ENCODE peak calls at places on chromosomes 1 and 21, in eight cellular contexts. B is AG20443, P is NCI-H2081, R is GM20000, S is SW480, Y is neural progenitor cell, Z is tibial artery, F is NCI-H2171. M is an unnamed sample.

GRCh38 chr21:35273331-35273730 is 224.2 kb upstream of the RUNX1 start:
- DNase-seq in Z (no peak), F (no peak), B (no peak), R (no peak), S (no peak), Y (peak), P (no peak), M (no peak)

GRCh38 chr1:220123889-220124288 is 30.0 kb downstream of the IARS2 start:
- DNase-seq in F (no peak), B (no peak), Z (no peak), R (no peak), Y (peak), S (no peak), P (no peak), M (peak)

GRCh38 chr1:31393463-31393862 is 19.6 kb upstream of the SERINC2 start:
- DNase-seq in Z (no peak), R (no peak), B (no peak), F (no peak), P (no peak), S (no peak), Y (no peak), M (no peak)

GRCh38 chr1:23555225-23555801 is 4.0 kb downstream of the ID3 start:
- DNase-seq in B (no peak), P (peak), F (peak), Z (peak), R (no peak), S (no peak), Y (peak), M (no peak)

GRCh38 chr1:168246506-168246905 is 20.7 kb downstream of the SFT2D2 start:
- DNase-seq in B (no peak), R (no peak), S (no peak), P (no peak), Z (no peak), F (no peak), Y (no peak), M (no peak)

GRCh38 chr1:2199042-2199810 is 4.7 kb upstream of the FAAP20 start:
- DNase-seq in Z (peak), R (peak), S (peak), B (peak), F (no peak), Y (peak), P (peak), M (no peak)

GRCh38 chr1:204094262-204095247 is 21.6 kb downstream of the SOX13 start:
- DNase-seq in B (no peak), P (no peak), Y (peak), S (no peak), Z (no peak), R (no peak), F (no peak), M (no peak)

GRCh38 chr1:78038491-78038939 is 7.3 kb upstream of the GIPC2 start:
- DNase-seq in B (no peak), S (no peak), P (peak), Z (no peak), R (no peak), Y (no peak), F (no peak), M (no peak)

GRCh38 chr1:22447581-22448215 is 4.0 kb upstream of the ZBTB40 start:
- DNase-seq in B (peak), Z (peak), F (no peak), P (no peak), S (no peak), Y (no peak), R (no peak), M (no peak)

GRCh38 chr1:240173836-240174235 is 82.2 kb downstream of the FMN2 start:
- DNase-seq in Z (no peak), P (no peak), S (no peak), R (no peak), B (peak), Y (no peak), F (no peak), M (no peak)

GRCh38 chr1:168084396-168085231 is 52.1 kb downstream of the GPR161 start:
- DNase-seq in B (peak), R (peak), S (peak), Z (peak), P (no peak), Y (peak), F (no peak), M (peak)

GRCh38 chr1:18962121-18962721 is 5.7 kb upstream of the IFFO2 start:
- DNase-seq in R (no peak), Z (peak), F (no peak), B (peak), Y (no peak), P (no peak), S (no peak), M (no peak)

GRCh38 chr1:198169704-198170103 is 12.9 kb downstream of the NEK7 start:
- DNase-seq in Y (no peak), F (no peak), S (no peak), B (no peak), P (no peak), R (no peak), Z (no peak), M (no peak)